ENCODE peak calls at places on chromosomes 7 and 10, in seven cellular contexts. One of them, this sample, is unnamed.

GRCh38 chr7:137287651-137288258 is 55.8 kb downstream of the PTN start:
- DNase-seq in colonic mucosa: no peak
- DNase-seq in kidney: no peak
- DNase-seq in A549: no peak
- DNase-seq in GM12865: no peak
- DNase-seq in lower leg skin: no peak
- DNase-seq in choroid plexus epithelial cell: peak; percentile 40
- DNase-seq in this sample: no peak

GRCh38 chr7:111987115-111987826 is 218.9 kb downstream of the DOCK4 start:
- DNase-seq in kidney: no peak
- DNase-seq in A549: no peak
- DNase-seq in lower leg skin: no peak
- DNase-seq in colonic mucosa: no peak
- DNase-seq in GM12865: no peak
- DNase-seq in choroid plexus epithelial cell: peak; percentile 69
- DNase-seq in this sample: no peak

GRCh38 chr7:159061674-159062212 is 82.9 kb downstream of the VIPR2 start:
- DNase-seq in kidney: no peak
- DNase-seq in A549: no peak
- DNase-seq in lower leg skin: peak; percentile 79
- DNase-seq in colonic mucosa: no peak
- DNase-seq in GM12865: no peak
- DNase-seq in choroid plexus epithelial cell: peak; percentile 24
- DNase-seq in this sample: no peak

GRCh38 chr7:150686030-150686626 is 622 bp downstream of the GIMAP2 start:
- DNase-seq in A549: no peak
- DNase-seq in kidney: no peak
- DNase-seq in colonic mucosa: no peak
- DNase-seq in lower leg skin: no peak
- DNase-seq in GM12865: peak; percentile 52
- DNase-seq in choroid plexus epithelial cell: peak; percentile 1
- DNase-seq in this sample: no peak

GRCh38 chr10:42640610-42641229 is 2.4 kb upstream of the ZNF33B start:
- DNase-seq in choroid plexus epithelial cell: no peak
- DNase-seq in colonic mucosa: peak; percentile 65
- DNase-seq in lower leg skin: no peak
- DNase-seq in A549: no peak
- DNase-seq in kidney: no peak
- DNase-seq in GM12865: no peak
- DNase-seq in this sample: peak; percentile 95

GRCh38 chr10:62657244-62657835 is 147.2 kb upstream of the ADO start:
- DNase-seq in A549: no peak
- DNase-seq in colonic mucosa: no peak
- DNase-seq in kidney: no peak
- DNase-seq in GM12865: no peak
- DNase-seq in lower leg skin: no peak
- DNase-seq in choroid plexus epithelial cell: no peak
- DNase-seq in this sample: no peak

GRCh38 chr7:18494821-18495408 is 634 bp upstream of the HDAC9 start:
- DNase-seq in A549: no peak
- DNase-seq in kidney: no peak
- DNase-seq in GM12865: peak; percentile 37
- DNase-seq in choroid plexus epithelial cell: peak; percentile 61
- DNase-seq in colonic mucosa: no peak
- DNase-seq in lower leg skin: no peak
- DNase-seq in this sample: no peak

GRCh38 chr7:101606176-101606923 is 22.7 kb downstream of the MYL10 start:
- DNase-seq in GM12865: no peak
- DNase-seq in lower leg skin: no peak
- DNase-seq in A549: no peak
- DNase-seq in colonic mucosa: no peak
- DNase-seq in kidney: no peak
- DNase-seq in choroid plexus epithelial cell: no peak
- DNase-seq in this sample: no peak

GRCh38 chr7:52620849-52621248 is 414.6 kb upstream of the POM121L12 start:
- DNase-seq in GM12865: no peak
- DNase-seq in kidney: no peak
- DNase-seq in lower leg skin: no peak
- DNase-seq in colonic mucosa: no peak
- DNase-seq in choroid plexus epithelial cell: no peak
- DNase-seq in A549: no peak
- DNase-seq in this sample: no peak

GRCh38 chr7:96224073-96224472 is 97.8 kb downstream of the SLC25A13 start:
- DNase-seq in kidney: no peak
- DNase-seq in A549: no peak
- DNase-seq in choroid plexus epithelial cell: no peak
- DNase-seq in lower leg skin: no peak
- DNase-seq in colonic mucosa: no peak
- DNase-seq in GM12865: no peak
- DNase-seq in this sample: no peak

GRCh38 chr10:62166331-62167154 is 102.1 kb downstream of the RTKN2 start:
- DNase-seq in kidney: peak; percentile 72
- DNase-seq in colonic mucosa: no peak
- DNase-seq in choroid plexus epithelial cell: peak; percentile 19
- DNase-seq in A549: no peak
- DNase-seq in lower leg skin: no peak
- DNase-seq in GM12865: peak; percentile 65
- DNase-seq in this sample: peak; percentile 56

GRCh38 chr10:130337305-130337640 is 201.1 kb downstream of the GLRX3 start:
- DNase-seq in kidney: peak; percentile 29
- DNase-seq in GM12865: no peak
- DNase-seq in A549: no peak
- DNase-seq in choroid plexus epithelial cell: no peak
- DNase-seq in lower leg skin: no peak
- DNase-seq in colonic mucosa: no peak
- DNase-seq in this sample: no peak

GRCh38 chr7:38660427-38661099 is 29.4 kb upstream of the AMPH start:
- DNase-seq in choroid plexus epithelial cell: peak; percentile 75
- DNase-seq in GM12865: peak; percentile 53
- DNase-seq in A549: peak; percentile 15
- DNase-seq in kidney: no peak
- DNase-seq in colonic mucosa: no peak
- DNase-seq in lower leg skin: no peak
- DNase-seq in this sample: peak; percentile 15

GRCh38 chr7:132526111-132526741 is 50.0 kb downstream of the PLXNA4 start:
- DNase-seq in colonic mucosa: no peak
- DNase-seq in lower leg skin: peak; percentile 17
- DNase-seq in choroid plexus epithelial cell: no peak
- DNase-seq in kidney: no peak
- DNase-seq in GM12865: no peak
- DNase-seq in A549: no peak
- DNase-seq in this sample: no peak

GRCh38 chr7:31890198-31890597 is 180.0 kb downstream of the PDE1C start:
- DNase-seq in choroid plexus epithelial cell: no peak
- DNase-seq in kidney: no peak
- DNase-seq in A549: no peak
- DNase-seq in colonic mucosa: no peak
- DNase-seq in GM12865: peak; percentile 21
- DNase-seq in lower leg skin: no peak
- DNase-seq in this sample: no peak

GRCh38 chr10:123367181-123367580 is 213.0 kb downstream of the BUB3 start:
- DNase-seq in choroid plexus epithelial cell: no peak
- DNase-seq in kidney: no peak
- DNase-seq in A549: no peak
- DNase-seq in colonic mucosa: no peak
- DNase-seq in lower leg skin: no peak
- DNase-seq in GM12865: no peak
- DNase-seq in this sample: no peak

GRCh38 chr10:35480150-35480549 is 125.0 kb upstream of the GJD4 start:
- DNase-seq in A549: no peak
- DNase-seq in choroid plexus epithelial cell: no peak
- DNase-seq in kidney: no peak
- DNase-seq in colonic mucosa: no peak
- DNase-seq in lower leg skin: no peak
- DNase-seq in GM12865: no peak
- DNase-seq in this sample: no peak
- TF ChIP-seq CTCF in A549: no peak
- TF ChIP-seq CTCF in choroid plexus epithelial cell: peak; percentile 17
- TF ChIP-seq CTCF in kidney: no peak
- TF ChIP-seq CTCF in colonic mucosa: no peak
- TF ChIP-seq CTCF in lower leg skin: no peak
- TF ChIP-seq CTCF in GM12865: no peak
- TF ChIP-seq CTCF in this sample: no peak

GRCh38 chr10:35600193-35600592 is 4.9 kb upstream of the GJD4 start:
- DNase-seq in choroid plexus epithelial cell: peak; percentile 30
- DNase-seq in lower leg skin: no peak
- DNase-seq in GM12865: no peak
- DNase-seq in colonic mucosa: no peak
- DNase-seq in A549: no peak
- DNase-seq in kidney: no peak
- DNase-seq in this sample: no peak

GRCh38 chr10:35592421-35592820 is 12.7 kb upstream of the GJD4 start:
- DNase-seq in kidney: no peak
- DNase-seq in GM12865: no peak
- DNase-seq in A549: no peak
- DNase-seq in choroid plexus epithelial cell: no peak
- DNase-seq in colonic mucosa: no peak
- DNase-seq in lower leg skin: peak; percentile 5
- DNase-seq in this sample: no peak

GRCh38 chr10:35595106-35595505 is 10.0 kb upstream of the GJD4 start:
- DNase-seq in kidney: no peak
- DNase-seq in A549: no peak
- DNase-seq in colonic mucosa: no peak
- DNase-seq in GM12865: no peak
- DNase-seq in choroid plexus epithelial cell: no peak
- DNase-seq in lower leg skin: no peak
- DNase-seq in this sample: no peak

GRCh38 chr10:35594115-35594849 is 10.9 kb upstream of the GJD4 start:
- DNase-seq in A549: no peak
- DNase-seq in choroid plexus epithelial cell: no peak
- DNase-seq in GM12865: no peak
- DNase-seq in lower leg skin: no peak
- DNase-seq in kidney: no peak
- DNase-seq in colonic mucosa: no peak
- DNase-seq in this sample: no peak

GRCh38 chr10:35598379-35598778 is 6.8 kb upstream of the GJD4 start:
- DNase-seq in A549: no peak
- DNase-seq in colonic mucosa: no peak
- DNase-seq in lower leg skin: no peak
- DNase-seq in kidney: no peak
- DNase-seq in choroid plexus epithelial cell: peak; percentile 42
- DNase-seq in GM12865: no peak
- DNase-seq in this sample: no peak
- TF ChIP-seq CTCF in A549: peak; percentile 47
- TF ChIP-seq CTCF in colonic mucosa: peak; percentile 14
- TF ChIP-seq CTCF in lower leg skin: no peak
- TF ChIP-seq CTCF in kidney: peak; percentile 22
- TF ChIP-seq CTCF in choroid plexus epithelial cell: peak; percentile 79
- TF ChIP-seq CTCF in GM12865: peak; percentile 1
- TF ChIP-seq CTCF in this sample: peak; percentile 53

GRCh38 chr10:98446656-98447221 is at the start of gene HPS1:
- DNase-seq in A549: peak; percentile 80
- DNase-seq in GM12865: peak; percentile 91
- DNase-seq in choroid plexus epithelial cell: peak; percentile 72
- DNase-seq in colonic mucosa: peak; percentile 86
- DNase-seq in lower leg skin: peak; percentile 97
- DNase-seq in kidney: peak; percentile 95
- DNase-seq in this sample: no peak
- TF ChIP-seq CTCF in A549: peak; percentile 17
- TF ChIP-seq CTCF in GM12865: no peak
- TF ChIP-seq CTCF in choroid plexus epithelial cell: no peak
- TF ChIP-seq CTCF in colonic mucosa: no peak
- TF ChIP-seq CTCF in lower leg skin: no peak
- TF ChIP-seq CTCF in kidney: no peak
- TF ChIP-seq CTCF in this sample: no peak

GRCh38 chr10:64732372-64732715 is 1211.1 kb downstream of the REEP3 start:
- DNase-seq in colonic mucosa: no peak
- DNase-seq in choroid plexus epithelial cell: no peak
- DNase-seq in kidney: no peak
- DNase-seq in lower leg skin: no peak
- DNase-seq in A549: no peak
- DNase-seq in GM12865: no peak
- DNase-seq in this sample: no peak

GRCh38 chr10:64731016-64731415 is 1209.8 kb downstream of the REEP3 start:
- DNase-seq in GM12865: no peak
- DNase-seq in lower leg skin: no peak
- DNase-seq in colonic mucosa: no peak
- DNase-seq in choroid plexus epithelial cell: no peak
- DNase-seq in A549: no peak
- DNase-seq in kidney: no peak
- DNase-seq in this sample: no peak

GRCh38 chr10:64738462-64738861 is 1217.3 kb downstream of the REEP3 start:
- DNase-seq in A549: no peak
- DNase-seq in choroid plexus epithelial cell: no peak
- DNase-seq in lower leg skin: no peak
- DNase-seq in GM12865: no peak
- DNase-seq in colonic mucosa: no peak
- DNase-seq in kidney: no peak
- DNase-seq in this sample: no peak

DNA sequence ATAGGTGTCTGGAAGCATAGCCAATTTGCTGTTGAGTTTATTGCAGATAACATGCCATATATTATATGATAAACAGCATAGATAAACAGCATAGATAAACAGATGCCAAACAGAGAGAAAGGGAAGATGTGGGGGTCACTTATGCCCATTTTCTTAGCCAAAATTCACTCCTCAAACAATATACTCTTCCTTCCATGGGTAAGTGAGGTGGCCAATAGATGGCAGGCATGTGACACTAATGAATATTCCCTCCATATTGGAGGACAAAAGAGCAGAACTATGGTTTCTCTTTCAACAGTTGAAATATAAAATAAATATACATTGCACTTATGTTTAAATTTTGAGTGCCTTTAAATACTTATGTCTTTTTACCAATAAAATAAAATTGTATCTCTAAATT is 1212.8 kb downstream of the REEP3 start:
- DNase-seq in A549: peak; percentile 6
- DNase-seq in GM12865: peak; percentile 21
- DNase-seq in kidney: no peak
- DNase-seq in lower leg skin: no peak
- DNase-seq in choroid plexus epithelial cell: peak; percentile 41
- DNase-seq in colonic mucosa: peak; percentile 25
- DNase-seq in this sample: peak; percentile 19
- TF ChIP-seq CTCF in A549: peak; percentile 42
- TF ChIP-seq CTCF in GM12865: peak; percentile 26
- TF ChIP-seq CTCF in kidney: peak; percentile 43
- TF ChIP-seq CTCF in lower leg skin: no peak
- TF ChIP-seq CTCF in choroid plexus epithelial cell: peak; percentile 45
- TF ChIP-seq CTCF in colonic mucosa: peak; percentile 24
- TF ChIP-seq CTCF in this sample: peak; percentile 80

This sample was measured in LNCaP clone FGC.